ENCODE peak calls at places on chromosomes 7 and 10, in nine cellular contexts. W is myocyte; A is WTC11; N is GM13977; T is IMR-90; D is amygdala; H is activated CD8-positive, alpha-beta memory T cell treated with anti-CD3 and anti-CD28 coated beads for 24 hours; S is small intestine; E is NAMALWA. F is an unnamed sample.

GRCh38 chr7:17095001-17095574 is 203.4 kb upstream of the AHR start:
- DNase-seq in A (no peak), T (no peak), E (no peak), H (no peak), W (no peak), D (no peak), S (no peak), N (no peak), F (no peak)

GRCh38 chr7:40810274-40810673 is 675.5 kb downstream of the SUGCT start:
- DNase-seq in W (peak), N (no peak), E (peak), H (no peak), D (no peak), S (no peak), A (no peak), T (no peak), F (no peak)

GRCh38 chr10:126536148-126536547 is 134.3 kb downstream of the C10orf90 start:
- DNase-seq in T (peak), S (no peak), A (no peak), D (no peak), E (no peak), N (no peak), W (peak), H (no peak), F (no peak)

GRCh38 chr7:43491984-43492383 is 90.9 kb upstream of the STK17A start:
- DNase-seq in W (peak), N (no peak), H (no peak), A (no peak), E (no peak), D (no peak), S (no peak), T (peak), F (no peak)

GRCh38 chr10:71448146-71448545 is 51.4 kb downstream of the CDH23 start:
- DNase-seq in S (no peak), W (no peak), N (no peak), A (no peak), H (no peak), D (no peak), T (no peak), E (no peak), F (no peak)

GRCh38 chr7:78345293-78345692 is 546.7 kb downstream of the PHTF2 start:
- DNase-seq in W (no peak), T (no peak), E (no peak), A (no peak), H (no peak), D (no peak), N (no peak), S (no peak), F (no peak)

GRCh38 chr7:29045258-29046095 is 87.3 kb upstream of the TRIL start:
- DNase-seq in S (peak), E (no peak), H (no peak), A (no peak), W (no peak), D (no peak), N (no peak), T (no peak), F (no peak)

GRCh38 chr7:107854454-107854853 is 36.5 kb upstream of the DLD start:
- DNase-seq in W (no peak), S (no peak), N (no peak), T (no peak), D (no peak), A (no peak), E (no peak), H (no peak), F (no peak)

GRCh38 chr7:45387837-45388236 is 186.3 kb upstream of the ADCY1 start:
- DNase-seq in H (no peak), N (no peak), W (no peak), A (no peak), S (no peak), E (no peak), D (no peak), T (no peak), F (no peak)

GRCh38 chr10:50651808-50652207 is 28.1 kb upstream of the SGMS1 start:
- DNase-seq in S (no peak), E (no peak), H (no peak), D (no peak), A (no peak), W (no peak), T (peak), N (no peak), F (no peak)

GRCh38 chr7:41005381-41005901 is 697.4 kb downstream of the INHBA start:
- DNase-seq in W (peak), E (no peak), N (no peak), A (no peak), S (no peak), H (no peak), D (no peak), T (peak), F (no peak)

GRCh38 chr10:31961264-31961663 is 32.6 kb upstream of the ARHGAP12 start:
- DNase-seq in T (no peak), W (peak), S (peak), A (no peak), N (no peak), D (no peak), H (no peak), E (no peak), F (no peak)

GRCh38 chr7:102012941-102013461 is 195.6 kb downstream of the CUX1 start:
- DNase-seq in S (no peak), W (no peak), D (no peak), A (no peak), E (no peak), H (no peak), T (peak), N (no peak), F (no peak)

GRCh38 chr10:79374312-79375191 is 27.3 kb downstream of the PPIF start:
- DNase-seq in E (peak), N (peak), H (peak), T (peak), W (peak), S (peak), D (peak), A (peak), F (peak)

GRCh38 chr10:97399843-97400545 is 1.1 kb downstream of the RRP12 start:
- DNase-seq in N (no peak), A (no peak), D (no peak), T (peak), S (peak), E (peak), W (peak), H (peak), F (no peak)

GRCh38 chr7:112484671-112485097 is 3.9 kb downstream of the LSMEM1 start:
- DNase-seq in S (no peak), A (no peak), D (no peak), E (no peak), W (peak), N (no peak), T (peak), H (no peak), F (no peak)

GRCh38 chr7:152899004-152899403 is 139.5 kb downstream of the ACTR3B start:
- DNase-seq in T (no peak), H (peak), E (no peak), D (no peak), N (no peak), W (peak), A (no peak), S (no peak), F (no peak)

GRCh38 chr7:123154231-123154860 is 45.4 kb downstream of the SLC13A1 start:
- DNase-seq in W (peak), N (peak), S (peak), T (peak), D (peak), H (no peak), A (peak), E (peak), F (peak)

GRCh38 chr7:90453259-90453891 is 16.1 kb upstream of the PTTG1IP2 start:
- DNase-seq in E (no peak), D (no peak), A (no peak), T (no peak), S (no peak), H (no peak), W (peak), N (no peak), F (no peak)

GRCh38 chr7:95594185-95594584 is 2.1 kb downstream of the PDK4 start:
- DNase-seq in A (no peak), D (no peak), N (no peak), T (no peak), H (no peak), S (no peak), W (no peak), E (no peak), F (no peak)

GRCh38 chr7:4129481-4130122 is 552.5 kb upstream of the FOXK1 start:
- DNase-seq in A (no peak), S (no peak), H (no peak), E (no peak), N (no peak), W (no peak), D (peak), T (no peak), F (peak)

GRCh38 chr7:74101061-74101681 is 17.6 kb downstream of the LIMK1 start:
- DNase-seq in N (peak), A (no peak), W (peak), E (peak), T (no peak), D (no peak), S (no peak), H (no peak), F (no peak)

GRCh38 chr7:10657201-10657600 is 316.5 kb upstream of the PHF14 start:
- DNase-seq in S (no peak), D (no peak), H (no peak), E (no peak), N (no peak), W (no peak), T (no peak), A (peak), F (no peak)

GRCh38 chr10:70589762-70590662 is 12.5 kb downstream of the PRF1 start:
- DNase-seq in N (no peak), H (peak), A (no peak), S (no peak), W (peak), T (peak), D (no peak), E (no peak), F (peak)

GRCh38 chr10:126161691-126162090 is 226.6 kb downstream of the ADAM12 start:
- DNase-seq in W (no peak), T (no peak), S (no peak), D (no peak), A (no peak), N (no peak), E (no peak), H (no peak), F (no peak)

GRCh38 chr10:61935085-61935484 is 33.6 kb downstream of the ARID5B start:
- DNase-seq in D (no peak), T (no peak), N (no peak), E (no peak), W (no peak), A (no peak), S (no peak), H (no peak), F (no peak)

GRCh38 chr7:113087278-113087998 is 811 bp upstream of the GPR85 start:
- DNase-seq in D (peak), E (peak), N (no peak), H (no peak), W (peak), A (no peak), S (peak), T (peak), F (no peak)

F was measured in caudate nucleus.